ENCODE peak calls at places on chromosomes 2 and 18, in six cellular contexts. I, Y, A, O, C and V are unnamed samples.

GRCh38 chr18:58351776-58352175 is 277.1 kb downstream of the ALPK2 start:
- DNase-seq in I (no peak), Y (no peak), A (no peak), O (no peak), C (no peak), V (no peak)

GRCh38 chr2:171210864-171211431 is 50.3 kb upstream of the TLK1 start:
- DNase-seq in I (no peak), Y (no peak), A (no peak), O (no peak), C (no peak), V (peak)

GRCh38 chr2:17752892-17753802 is 463 bp downstream of the SMC6 start:
- DNase-seq in I (peak), Y (peak), A (peak), O (peak), C (peak), V (peak)

GRCh38 chr2:3195865-3196504 is 181.6 kb downstream of the EIPR1 start:
- DNase-seq in I (no peak), Y (no peak), A (no peak), O (no peak), C (no peak), V (no peak)

GRCh38 chr18:64055019-64055418 is 85.1 kb downstream of the SERPINB8 start:
- DNase-seq in I (no peak), Y (no peak), A (no peak), O (no peak), C (no peak), V (no peak)

GRCh38 chr2:235600926-235601325 is 107.1 kb downstream of the AGAP1 start:
- DNase-seq in I (no peak), Y (no peak), A (no peak), O (no peak), C (no peak), V (no peak)

GRCh38 chr18:24814521-24814920 is 354.1 kb downstream of the HRH4 start:
- DNase-seq in I (no peak), Y (no peak), A (no peak), O (no peak), C (no peak), V (no peak)

GRCh38 chr18:49168281-49168680 is 217.5 kb upstream of the SMAD7 start:
- DNase-seq in I (no peak), Y (no peak), A (no peak), O (no peak), C (no peak), V (no peak)

GRCh38 chr18:79493211-79493800 is 97.6 kb downstream of the NFATC1 start:
- DNase-seq in I (no peak), Y (no peak), A (no peak), O (peak), C (no peak), V (no peak)